ENCODE peak calls at places on chromosomes 4 and X, in six cellular contexts. One of them, this sample, is unnamed.

GRCh38 chr4:74608151-74608949 is 163.4 kb downstream of the AREG start:
- DNase-seq in choroid plexus epithelial cell: peak
- DNase-seq in cardiac muscle cell: peak
- DNase-seq in upper lobe of right lung: no peak
- DNase-seq in mesothelial cell of epicardium: no peak
- DNase-seq in CD4-positive, alpha-beta T cell: no peak
- DNase-seq in this sample: no peak

GRCh38 chr4:15488658-15489470 is 19.2 kb downstream of the CC2D2A start:
- DNase-seq in choroid plexus epithelial cell: peak
- DNase-seq in cardiac muscle cell: peak
- DNase-seq in upper lobe of right lung: no peak
- DNase-seq in mesothelial cell of epicardium: no peak
- DNase-seq in CD4-positive, alpha-beta T cell: no peak
- DNase-seq in this sample: no peak

GRCh38 chr4:125198916-125199315 is 115.8 kb upstream of the FAT4 start:
- DNase-seq in choroid plexus epithelial cell: no peak
- DNase-seq in cardiac muscle cell: peak
- DNase-seq in upper lobe of right lung: no peak
- DNase-seq in mesothelial cell of epicardium: no peak
- DNase-seq in CD4-positive, alpha-beta T cell: no peak
- DNase-seq in this sample: no peak

GRCh38 chr4:68346461-68346860 is 3.4 kb downstream of the YTHDC1 start:
- DNase-seq in choroid plexus epithelial cell: peak
- DNase-seq in cardiac muscle cell: no peak
- DNase-seq in upper lobe of right lung: no peak
- DNase-seq in mesothelial cell of epicardium: no peak
- DNase-seq in CD4-positive, alpha-beta T cell: no peak
- DNase-seq in this sample: no peak

GRCh38 chr4:111960241-111960667 is 185.0 kb upstream of the FAM241A start:
- DNase-seq in choroid plexus epithelial cell: peak
- DNase-seq in cardiac muscle cell: no peak
- DNase-seq in upper lobe of right lung: no peak
- DNase-seq in mesothelial cell of epicardium: no peak
- DNase-seq in CD4-positive, alpha-beta T cell: no peak
- DNase-seq in this sample: no peak

GRCh38 chr4:8599091-8599460 is 6.5 kb downstream of the CPZ start:
- DNase-seq in choroid plexus epithelial cell: no peak
- DNase-seq in cardiac muscle cell: no peak
- DNase-seq in upper lobe of right lung: no peak
- DNase-seq in mesothelial cell of epicardium: no peak
- DNase-seq in CD4-positive, alpha-beta T cell: no peak
- DNase-seq in this sample: no peak

GRCh38 chr4:21819086-21819485 is 129.5 kb downstream of the KCNIP4 start:
- DNase-seq in choroid plexus epithelial cell: peak
- DNase-seq in cardiac muscle cell: peak
- DNase-seq in upper lobe of right lung: no peak
- DNase-seq in mesothelial cell of epicardium: no peak
- DNase-seq in CD4-positive, alpha-beta T cell: no peak
- DNase-seq in this sample: no peak

GRCh38 chrX:16516473-16516872 is 133.5 kb upstream of the S100G start:
- DNase-seq in choroid plexus epithelial cell: no peak
- DNase-seq in cardiac muscle cell: no peak
- DNase-seq in upper lobe of right lung: no peak
- DNase-seq in mesothelial cell of epicardium: no peak
- DNase-seq in CD4-positive, alpha-beta T cell: no peak
- DNase-seq in this sample: no peak

GRCh38 chr4:164977243-164978164 is at the start of gene TRIM61:
- DNase-seq in choroid plexus epithelial cell: peak
- DNase-seq in cardiac muscle cell: peak
- DNase-seq in upper lobe of right lung: peak
- DNase-seq in mesothelial cell of epicardium: peak
- DNase-seq in CD4-positive, alpha-beta T cell: peak
- DNase-seq in this sample: no peak

GRCh38 chr4:184232212-184232611 is 14.5 kb upstream of the ENPP6 start:
- DNase-seq in choroid plexus epithelial cell: no peak
- DNase-seq in cardiac muscle cell: no peak
- DNase-seq in upper lobe of right lung: no peak
- DNase-seq in mesothelial cell of epicardium: no peak
- DNase-seq in CD4-positive, alpha-beta T cell: no peak
- DNase-seq in this sample: no peak

GRCh38 chr4:11376571-11376970 is 52.1 kb downstream of the HS3ST1 start:
- DNase-seq in choroid plexus epithelial cell: no peak
- DNase-seq in cardiac muscle cell: no peak
- DNase-seq in upper lobe of right lung: no peak
- DNase-seq in mesothelial cell of epicardium: no peak
- DNase-seq in CD4-positive, alpha-beta T cell: no peak
- DNase-seq in this sample: no peak

GRCh38 chr4:5773271-5773555 is 62.2 kb downstream of the EVC start:
- DNase-seq in choroid plexus epithelial cell: peak
- DNase-seq in cardiac muscle cell: no peak
- DNase-seq in upper lobe of right lung: no peak
- DNase-seq in mesothelial cell of epicardium: no peak
- DNase-seq in CD4-positive, alpha-beta T cell: no peak
- DNase-seq in this sample: no peak

GRCh38 chr4:124061413-124061812 is 651.1 kb downstream of the ANKRD50 start:
- DNase-seq in choroid plexus epithelial cell: peak
- DNase-seq in cardiac muscle cell: peak
- DNase-seq in upper lobe of right lung: no peak
- DNase-seq in mesothelial cell of epicardium: no peak
- DNase-seq in CD4-positive, alpha-beta T cell: no peak
- DNase-seq in this sample: no peak

GRCh38 chrX:38305971-38306370 is 21.3 kb downstream of the RPGR start:
- DNase-seq in choroid plexus epithelial cell: peak
- DNase-seq in cardiac muscle cell: peak
- DNase-seq in upper lobe of right lung: no peak
- DNase-seq in mesothelial cell of epicardium: no peak
- DNase-seq in CD4-positive, alpha-beta T cell: no peak
- DNase-seq in this sample: no peak

GRCh38 chr4:163157157-163157556 is 9.5 kb downstream of the NAF1 start:
- DNase-seq in choroid plexus epithelial cell: peak
- DNase-seq in cardiac muscle cell: no peak
- DNase-seq in upper lobe of right lung: no peak
- DNase-seq in mesothelial cell of epicardium: no peak
- DNase-seq in CD4-positive, alpha-beta T cell: no peak
- DNase-seq in this sample: no peak

GRCh38 chr4:65670331-65671031 is at the start of gene EPHA5:
- DNase-seq in choroid plexus epithelial cell: peak
- DNase-seq in cardiac muscle cell: peak
- DNase-seq in upper lobe of right lung: peak
- DNase-seq in mesothelial cell of epicardium: peak
- DNase-seq in CD4-positive, alpha-beta T cell: no peak
- DNase-seq in this sample: peak

GRCh38 chrX:123588723-123589122 is 144.1 kb downstream of the THOC2 start:
- DNase-seq in choroid plexus epithelial cell: no peak
- DNase-seq in cardiac muscle cell: no peak
- DNase-seq in upper lobe of right lung: no peak
- DNase-seq in mesothelial cell of epicardium: no peak
- DNase-seq in CD4-positive, alpha-beta T cell: no peak
- DNase-seq in this sample: no peak

GRCh38 chr4:147361726-147362125 is 119.2 kb upstream of the EDNRA start:
- DNase-seq in choroid plexus epithelial cell: peak
- DNase-seq in cardiac muscle cell: peak
- DNase-seq in upper lobe of right lung: no peak
- DNase-seq in mesothelial cell of epicardium: no peak
- DNase-seq in CD4-positive, alpha-beta T cell: no peak
- DNase-seq in this sample: no peak

GRCh38 chrX:21961142-21961541 is 20.6 kb downstream of the SMS start:
- DNase-seq in choroid plexus epithelial cell: no peak
- DNase-seq in cardiac muscle cell: no peak
- DNase-seq in upper lobe of right lung: no peak
- DNase-seq in mesothelial cell of epicardium: no peak
- DNase-seq in CD4-positive, alpha-beta T cell: no peak
- DNase-seq in this sample: no peak

GRCh38 chr4:102815981-102816380 is 11.4 kb downstream of the UBE2D3 start:
- DNase-seq in choroid plexus epithelial cell: peak
- DNase-seq in cardiac muscle cell: peak
- DNase-seq in upper lobe of right lung: no peak
- DNase-seq in mesothelial cell of epicardium: no peak
- DNase-seq in CD4-positive, alpha-beta T cell: no peak
- DNase-seq in this sample: no peak

GRCh38 chr4:8303485-8304281 is 34.1 kb downstream of the HTRA3 start:
- DNase-seq in choroid plexus epithelial cell: peak
- DNase-seq in cardiac muscle cell: peak
- DNase-seq in upper lobe of right lung: no peak
- DNase-seq in mesothelial cell of epicardium: no peak
- DNase-seq in CD4-positive, alpha-beta T cell: no peak
- DNase-seq in this sample: peak

GRCh38 chr4:118086334-118086733 is 52.0 kb downstream of the NDST3 start:
- DNase-seq in choroid plexus epithelial cell: peak
- DNase-seq in cardiac muscle cell: peak
- DNase-seq in upper lobe of right lung: no peak
- DNase-seq in mesothelial cell of epicardium: no peak
- DNase-seq in CD4-positive, alpha-beta T cell: no peak
- DNase-seq in this sample: no peak

GRCh38 chrX:96407043-96407442 is 277.6 kb upstream of the DIAPH2 start:
- DNase-seq in choroid plexus epithelial cell: peak
- DNase-seq in cardiac muscle cell: peak
- DNase-seq in upper lobe of right lung: no peak
- DNase-seq in mesothelial cell of epicardium: peak
- DNase-seq in CD4-positive, alpha-beta T cell: no peak
- DNase-seq in this sample: no peak

GRCh38 chr4:105569851-105570207 is 17.4 kb downstream of the ARHGEF38 start:
- DNase-seq in choroid plexus epithelial cell: no peak
- DNase-seq in cardiac muscle cell: no peak
- DNase-seq in upper lobe of right lung: no peak
- DNase-seq in mesothelial cell of epicardium: no peak
- DNase-seq in CD4-positive, alpha-beta T cell: no peak
- DNase-seq in this sample: no peak

DNA sequence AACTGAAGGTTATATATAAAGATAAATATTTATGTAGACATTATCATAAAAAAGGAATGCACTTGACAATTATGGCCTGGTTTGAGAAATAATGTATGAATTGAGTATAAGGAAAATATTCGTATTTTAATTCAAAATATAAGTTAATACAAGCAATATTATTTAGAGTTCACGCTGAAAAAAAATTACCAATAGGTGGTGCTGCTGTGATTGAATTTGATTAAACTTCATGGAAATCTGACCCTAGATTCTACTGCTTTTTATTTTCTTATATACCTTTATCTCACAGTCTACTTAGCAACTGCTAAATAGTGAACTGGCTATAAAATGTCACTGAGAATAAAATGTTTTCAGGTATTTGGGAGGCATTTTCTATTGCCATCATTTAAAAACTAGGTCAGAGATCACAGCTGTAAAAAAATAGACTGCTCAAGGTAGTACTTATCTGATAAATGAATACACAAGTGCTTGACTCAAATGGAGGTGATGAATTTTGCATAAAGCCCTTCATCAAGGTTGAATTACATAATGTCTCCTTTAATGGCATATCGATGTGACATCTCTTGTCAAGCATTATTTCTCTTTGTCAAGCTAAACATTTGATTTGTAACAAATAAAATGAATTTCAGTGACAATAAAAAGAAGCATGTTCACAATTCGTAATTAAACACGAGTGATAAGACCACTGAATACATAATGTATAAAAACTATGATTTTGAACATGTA is 1638.8 kb upstream of the PCDH7 start:
- DNase-seq in choroid plexus epithelial cell: peak
- DNase-seq in cardiac muscle cell: peak
- DNase-seq in upper lobe of right lung: no peak
- DNase-seq in mesothelial cell of epicardium: no peak
- DNase-seq in CD4-positive, alpha-beta T cell: no peak
- DNase-seq in this sample: no peak
- TF ChIP-seq CTCF in choroid plexus epithelial cell: peak
- TF ChIP-seq CTCF in cardiac muscle cell: no peak
- TF ChIP-seq CTCF in upper lobe of right lung: no peak
- TF ChIP-seq CTCF in mesothelial cell of epicardium: peak
- TF ChIP-seq CTCF in CD4-positive, alpha-beta T cell: no peak
- TF ChIP-seq CTCF in this sample: peak

DNA sequence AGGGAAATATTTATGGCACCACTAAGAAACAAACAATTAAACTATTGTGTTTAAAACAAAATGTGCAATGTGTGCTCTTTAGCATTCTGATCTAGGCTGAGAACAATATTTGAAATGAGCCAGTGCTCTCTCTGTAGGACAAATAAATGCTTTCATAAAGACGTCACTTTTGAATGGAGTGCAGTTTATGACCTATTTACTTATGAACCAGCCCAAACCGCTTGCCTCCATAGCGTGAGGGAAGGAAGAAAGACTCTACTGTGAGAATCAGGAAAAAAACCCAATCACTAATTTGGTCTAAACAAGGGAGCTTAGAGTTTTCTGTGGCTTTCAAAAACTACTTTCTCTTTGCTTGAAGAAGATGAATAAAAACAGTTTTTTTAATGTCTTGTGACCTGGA is 39.4 kb downstream of the SAT1 start:
- DNase-seq in choroid plexus epithelial cell: peak
- DNase-seq in cardiac muscle cell: no peak
- DNase-seq in upper lobe of right lung: no peak
- DNase-seq in mesothelial cell of epicardium: no peak
- DNase-seq in CD4-positive, alpha-beta T cell: no peak
- DNase-seq in this sample: no peak
- TF ChIP-seq CTCF in choroid plexus epithelial cell: no peak
- TF ChIP-seq CTCF in cardiac muscle cell: no peak
- TF ChIP-seq CTCF in upper lobe of right lung: no peak
- TF ChIP-seq CTCF in mesothelial cell of epicardium: no peak
- TF ChIP-seq CTCF in CD4-positive, alpha-beta T cell: no peak
- TF ChIP-seq CTCF in this sample: no peak

DNA sequence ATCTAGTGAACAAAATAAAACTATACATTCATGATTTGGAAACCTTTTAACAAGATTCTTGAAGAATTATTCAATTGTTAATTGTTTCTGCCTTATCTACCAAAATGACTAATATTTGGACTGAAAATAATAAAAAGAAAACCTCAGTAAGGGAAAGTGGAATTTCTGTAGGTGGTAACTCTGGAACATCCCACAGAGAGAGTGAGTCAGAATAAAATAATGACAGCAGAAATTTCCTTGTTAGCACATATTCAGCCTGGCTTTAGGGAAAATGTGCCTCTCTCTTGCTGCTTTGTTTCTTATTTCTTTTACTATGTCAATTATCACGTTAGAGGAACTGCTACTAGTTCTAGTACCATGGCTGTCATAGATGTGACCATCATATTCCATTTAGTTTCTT is 421.5 kb upstream of the GNPDA2 start:
- DNase-seq in choroid plexus epithelial cell: peak
- DNase-seq in cardiac muscle cell: peak
- DNase-seq in upper lobe of right lung: no peak
- DNase-seq in mesothelial cell of epicardium: no peak
- DNase-seq in CD4-positive, alpha-beta T cell: no peak
- DNase-seq in this sample: no peak
- TF ChIP-seq CTCF in choroid plexus epithelial cell: no peak
- TF ChIP-seq CTCF in cardiac muscle cell: no peak
- TF ChIP-seq CTCF in upper lobe of right lung: no peak
- TF ChIP-seq CTCF in mesothelial cell of epicardium: no peak
- TF ChIP-seq CTCF in CD4-positive, alpha-beta T cell: no peak
- TF ChIP-seq CTCF in this sample: no peak

GRCh38 chr4:144615182-144615581 is 30.8 kb upstream of the HHIP start:
- DNase-seq in choroid plexus epithelial cell: peak
- DNase-seq in cardiac muscle cell: no peak
- DNase-seq in upper lobe of right lung: no peak
- DNase-seq in mesothelial cell of epicardium: no peak
- DNase-seq in CD4-positive, alpha-beta T cell: no peak
- DNase-seq in this sample: no peak

DNA sequence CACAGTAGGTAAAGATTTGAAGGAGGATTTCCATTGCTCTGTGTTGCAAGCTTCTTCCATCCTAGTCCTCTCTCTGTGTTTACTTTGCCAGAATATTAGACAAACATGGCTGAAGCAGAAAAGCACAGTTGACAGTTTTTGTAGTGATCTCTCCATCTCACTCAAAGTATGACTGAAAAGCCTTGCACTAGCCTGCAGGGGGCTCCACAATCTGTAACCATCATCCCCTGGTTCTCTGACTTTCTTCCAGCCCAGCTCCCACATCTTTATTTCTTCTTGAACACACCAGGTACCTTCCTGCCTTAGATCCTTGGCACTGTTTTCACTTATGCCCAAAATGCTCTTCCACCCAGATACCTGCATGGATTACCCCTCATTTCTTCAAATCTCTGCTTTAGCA is 34.1 kb upstream of the HHIP start:
- DNase-seq in choroid plexus epithelial cell: peak
- DNase-seq in cardiac muscle cell: peak
- DNase-seq in upper lobe of right lung: no peak
- DNase-seq in mesothelial cell of epicardium: no peak
- DNase-seq in CD4-positive, alpha-beta T cell: no peak
- DNase-seq in this sample: no peak
- TF ChIP-seq CTCF in choroid plexus epithelial cell: peak
- TF ChIP-seq CTCF in cardiac muscle cell: peak
- TF ChIP-seq CTCF in upper lobe of right lung: peak
- TF ChIP-seq CTCF in mesothelial cell of epicardium: no peak
- TF ChIP-seq CTCF in CD4-positive, alpha-beta T cell: no peak
- TF ChIP-seq CTCF in this sample: peak

This sample was measured in chondrocyte.